ENCODE peak calls at places on chromosomes 12 and 14, in ten cellular contexts. V is colonic mucosa; X is WERI-Rb-1; U is GM23338; O is right lobe of liver; J is aorta; R is breast epithelium; S is A549; H is neural progenitor cell; L is CD4-positive, alpha-beta memory T cell. M is an unnamed sample.

GRCh38 chr12:77402726-77403125 is 337.4 kb upstream of the E2F7 start:
- DNase-seq in V (no peak), X (no peak), U (no peak), O (no peak), J (no peak), R (no peak), S (no peak), H (no peak), L (no peak), M (no peak)

GRCh38 chr12:113914806-113915205 is 51.3 kb downstream of the RBM19 start:
- DNase-seq in V (no peak), X (no peak), U (no peak), O (no peak), J (no peak), R (no peak), S (no peak), H (no peak), L (no peak), M (no peak)

GRCh38 chr14:91425720-91426032 is 8.1 kb upstream of the CCDC88C start:
- DNase-seq in V (no peak), X (no peak), U (no peak), O (no peak), J (no peak), R (no peak), S (no peak), H (no peak), L (no peak), M (no peak)

GRCh38 chr14:62015945-62016344 is 253.7 kb downstream of the SNAPC1 start:
- DNase-seq in V (no peak), X (no peak), U (no peak), O (no peak), J (no peak), R (no peak), S (no peak), H (no peak), L (no peak), M (no peak)

GRCh38 chr12:75766263-75767160 is 255.1 kb upstream of the KRR1 start:
- DNase-seq in V (no peak), X (no peak), U (peak), O (no peak), J (no peak), R (no peak), S (peak), H (no peak), L (no peak), M (no peak)

GRCh38 chr12:130879212-130879686 is 7.4 kb downstream of the RAN start:
- DNase-seq in V (no peak), X (no peak), U (peak), O (no peak), J (no peak), R (no peak), S (no peak), H (no peak), L (no peak), M (no peak)

GRCh38 chr14:96100171-96101064 is 61.3 kb downstream of the C14orf132 start:
- DNase-seq in V (peak), X (peak), U (peak), O (peak), J (peak), R (peak), S (peak), H (peak), L (peak), M (peak)

GRCh38 chr14:61839452-61839851 is 77.2 kb downstream of the SNAPC1 start:
- DNase-seq in V (no peak), X (no peak), U (no peak), O (no peak), J (no peak), R (no peak), S (no peak), H (no peak), L (no peak), M (no peak)

GRCh38 chr14:64766430-64767151 is 62.4 kb downstream of the PLEKHG3 start:
- DNase-seq in V (no peak), X (no peak), U (peak), O (peak), J (peak), R (no peak), S (no peak), H (peak), L (no peak), M (no peak)

GRCh38 chr12:6038160-6038559 is 86.3 kb downstream of the VWF start:
- DNase-seq in V (peak), X (peak), U (peak), O (no peak), J (peak), R (no peak), S (peak), H (peak), L (peak), M (no peak)

GRCh38 chr14:96662116-96662901 is 134.9 kb upstream of the VRK1 start:
- DNase-seq in V (no peak), X (no peak), U (no peak), O (no peak), J (no peak), R (no peak), S (no peak), H (no peak), L (no peak), M (peak)

GRCh38 chr14:33590891-33591630 is 359.8 kb downstream of the EGLN3 start:
- DNase-seq in V (no peak), X (no peak), U (no peak), O (no peak), J (no peak), R (no peak), S (no peak), H (no peak), L (no peak), M (no peak)

GRCh38 chr14:93691042-93691780 is 97.1 kb downstream of the PRIMA1 start:
- DNase-seq in V (no peak), X (no peak), U (peak), O (no peak), J (no peak), R (no peak), S (no peak), H (no peak), L (no peak), M (no peak)

GRCh38 chr12:18468521-18469075 is 207.3 kb downstream of the PIK3C2G start:
- DNase-seq in V (no peak), X (no peak), U (no peak), O (no peak), J (no peak), R (no peak), S (no peak), H (no peak), L (no peak), M (no peak)

GRCh38 chr14:35287481-35288013 is 4.6 kb upstream of the PSMA6 start:
- DNase-seq in V (no peak), X (no peak), U (no peak), O (peak), J (no peak), R (no peak), S (no peak), H (no peak), L (no peak), M (no peak)

GRCh38 chr12:116547955-116548471 is 11.2 kb upstream of the MAP1LC3B2 start:
- DNase-seq in V (no peak), X (peak), U (peak), O (no peak), J (no peak), R (no peak), S (no peak), H (no peak), L (no peak), M (no peak)

GRCh38 chr12:129119537-129119936 is 266.3 kb downstream of the GLT1D1 start:
- DNase-seq in V (no peak), X (no peak), U (peak), O (no peak), J (no peak), R (no peak), S (no peak), H (peak), L (no peak), M (no peak)

GRCh38 chr12:66268562-66268961 is 33.7 kb upstream of the HELB start:
- DNase-seq in V (no peak), X (no peak), U (no peak), O (no peak), J (no peak), R (no peak), S (no peak), H (no peak), L (no peak), M (no peak)
- H3K4me3 ChIP-seq in V (no peak), X (no peak), U (no peak), O (no peak), J (no peak), R (no peak), S (no peak), H (no peak), L (no peak), M (no peak)

GRCh38 chr12:131911851-131912525 is 17.1 kb upstream of the PUS1 start:
- DNase-seq in V (no peak), X (no peak), U (no peak), O (peak), J (no peak), R (no peak), S (no peak), H (no peak), L (no peak), M (no peak)
- H3K4me3 ChIP-seq in V (no peak), X (no peak), U (no peak), O (no peak), J (no peak), R (no peak), S (no peak), H (no peak), L (no peak), M (no peak)

DNA sequence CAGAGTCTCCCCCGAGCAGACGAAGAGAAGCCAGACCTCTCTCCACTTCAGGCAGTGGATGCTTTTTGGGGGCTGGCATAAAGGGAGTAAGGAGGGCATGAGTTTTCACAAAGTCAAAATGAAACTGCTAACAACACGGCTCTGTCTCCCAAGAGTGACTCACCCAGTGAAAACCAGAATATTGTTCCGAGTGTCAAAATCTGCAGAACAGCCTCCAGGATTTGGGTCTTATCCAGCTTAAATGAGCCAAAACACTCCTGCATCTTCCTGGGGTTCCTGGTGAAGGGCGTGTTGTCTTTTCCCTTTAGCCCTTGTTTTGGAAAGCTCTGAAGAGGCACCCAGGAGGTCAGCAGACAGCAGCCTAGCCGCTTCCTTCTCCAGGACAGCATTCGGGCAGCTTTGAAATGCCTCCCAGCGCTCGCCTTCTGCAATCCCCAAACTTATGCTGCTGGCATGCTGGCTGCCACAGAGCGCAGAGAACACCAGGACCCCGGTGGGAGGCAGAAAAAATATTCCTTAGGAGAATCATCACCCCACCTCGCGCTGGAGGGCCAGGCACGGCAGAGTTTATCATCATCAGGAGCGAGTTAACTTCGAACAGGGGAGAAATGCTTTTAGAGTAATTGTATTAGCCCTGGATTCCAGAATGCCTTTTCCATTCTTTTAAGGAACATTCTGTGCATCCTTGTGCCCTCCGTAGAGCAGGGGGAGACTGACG is 117.7 kb upstream of the NCOR2 start:
- DNase-seq in V (no peak), X (no peak), U (no peak), O (no peak), J (no peak), R (no peak), S (peak), H (no peak), L (no peak), M (no peak)
- H3K4me3 ChIP-seq in V (no peak), X (no peak), U (no peak), O (no peak), J (no peak), R (no peak), S (no peak), H (no peak), L (no peak), M (peak)

DNA sequence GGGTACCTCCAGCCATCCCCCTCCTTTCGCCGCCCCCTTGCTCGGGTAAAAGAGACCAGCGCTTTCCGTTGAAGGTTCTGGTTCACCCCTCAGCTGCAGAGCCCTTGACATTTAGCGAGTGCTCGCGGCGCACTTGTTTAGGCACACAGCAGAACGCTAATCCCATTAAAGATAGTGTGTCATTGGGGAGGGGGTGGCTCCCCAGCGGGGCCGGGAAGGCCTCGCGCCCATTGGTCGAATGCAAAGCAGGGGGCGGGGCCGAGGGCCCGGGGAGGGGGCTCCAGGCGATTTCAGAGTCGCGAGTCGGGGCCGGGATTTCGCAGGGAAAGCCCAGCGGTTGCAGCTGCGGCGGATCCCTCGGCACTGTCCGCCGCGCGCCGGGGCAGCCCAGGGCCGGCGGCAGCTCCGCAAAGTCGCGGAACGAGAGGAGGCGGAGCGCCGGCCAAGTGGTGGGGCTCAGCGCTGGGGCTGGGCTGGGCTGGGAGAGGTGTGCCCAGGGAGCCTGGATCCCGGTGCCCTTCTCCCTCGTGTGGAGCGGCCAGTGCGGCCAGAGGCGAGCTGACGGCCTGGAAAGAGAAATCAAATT is 122.9 kb downstream of the TSPAN9 start:
- DNase-seq in V (peak), X (peak), U (peak), O (no peak), J (peak), R (no peak), S (peak), H (peak), L (no peak), M (no peak)
- H3K4me3 ChIP-seq in V (peak), X (peak), U (peak), O (peak), J (peak), R (peak), S (peak), H (peak), L (no peak), M (peak)

DNA sequence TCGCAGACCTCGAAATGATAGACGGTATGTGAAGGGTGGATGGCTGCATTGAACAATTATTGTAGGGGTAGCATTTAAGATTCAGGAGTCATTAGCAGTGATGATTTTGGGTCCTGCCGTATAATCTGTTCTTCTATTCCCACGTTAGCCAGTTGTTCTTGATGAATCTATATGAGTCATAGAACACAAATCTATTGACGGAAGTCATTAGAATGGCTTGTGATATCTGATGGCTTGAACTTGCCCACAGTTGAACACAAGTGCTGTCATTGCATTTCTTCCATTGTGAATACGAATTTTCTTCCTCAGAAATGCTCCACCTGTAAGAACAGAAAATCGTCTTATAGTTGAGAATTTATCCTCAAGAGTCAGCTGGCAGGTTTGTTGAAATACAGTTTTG is 1.9 kb downstream of the SRSF5 start:
- DNase-seq in V (no peak), X (no peak), U (no peak), O (no peak), J (no peak), R (no peak), S (no peak), H (no peak), L (no peak), M (no peak)
- H3K4me3 ChIP-seq in V (peak), X (no peak), U (peak), O (peak), J (peak), R (peak), S (peak), H (peak), L (peak), M (peak)

GRCh38 chr12:989051-989450 is 2.0 kb upstream of the ERC1 start:
- DNase-seq in V (no peak), X (no peak), U (no peak), O (no peak), J (no peak), R (no peak), S (no peak), H (no peak), L (no peak), M (no peak)
- H3K4me3 ChIP-seq in V (no peak), X (peak), U (no peak), O (no peak), J (no peak), R (no peak), S (peak), H (peak), L (no peak), M (peak)

DNA sequence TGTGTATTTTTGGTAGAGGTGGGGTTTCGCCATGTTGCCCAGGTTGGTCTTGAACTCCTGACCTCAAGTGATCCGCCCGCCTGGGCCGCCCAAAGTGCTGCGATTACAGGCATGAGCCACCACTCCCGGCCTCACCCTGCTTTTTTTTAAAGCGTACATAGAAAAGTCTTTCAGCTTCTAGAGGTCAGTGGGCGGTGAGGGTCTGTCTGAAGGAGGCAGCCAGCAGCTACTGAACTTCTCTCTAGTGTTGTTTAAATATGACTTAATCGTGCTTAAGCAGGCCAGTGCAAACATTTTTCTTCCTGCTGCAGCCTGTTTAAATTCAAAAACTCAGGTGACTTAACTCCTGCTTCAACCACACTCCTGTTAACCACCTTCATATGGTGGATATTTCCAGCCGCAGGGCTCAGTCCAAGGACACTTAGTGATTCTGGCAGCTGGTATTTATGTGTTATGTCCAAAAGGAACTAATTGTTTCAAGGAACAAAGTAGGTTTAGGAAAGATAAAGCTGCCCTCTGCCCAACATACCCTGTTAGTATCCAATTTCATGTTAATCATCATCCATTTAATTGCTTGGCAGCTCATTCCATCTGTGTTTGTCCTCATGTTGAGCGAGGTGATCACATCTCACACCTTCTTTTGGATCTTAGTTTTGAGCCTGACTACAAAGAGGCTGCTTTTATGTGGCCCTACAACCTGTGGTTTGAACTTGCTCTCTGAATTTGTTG is 2.0 kb downstream of the PRKAB1 start:
- DNase-seq in V (peak), X (no peak), U (no peak), O (no peak), J (no peak), R (no peak), S (no peak), H (no peak), L (no peak), M (no peak)
- H3K4me3 ChIP-seq in V (peak), X (no peak), U (no peak), O (no peak), J (no peak), R (no peak), S (no peak), H (no peak), L (no peak), M (no peak)

GRCh38 chr12:42426733-42427132 is 100.8 kb downstream of the PPHLN1 start:
- DNase-seq in V (no peak), X (no peak), U (peak), O (no peak), J (no peak), R (no peak), S (peak), H (peak), L (no peak), M (no peak)
- H3K4me3 ChIP-seq in V (no peak), X (no peak), U (no peak), O (no peak), J (no peak), R (no peak), S (no peak), H (no peak), L (no peak), M (no peak)

GRCh38 chr12:80858356-80858755 is 79.4 kb downstream of the LIN7A start:
- DNase-seq in V (no peak), X (no peak), U (no peak), O (no peak), J (no peak), R (no peak), S (no peak), H (no peak), L (no peak), M (no peak)
- H3K4me3 ChIP-seq in V (no peak), X (no peak), U (no peak), O (no peak), J (no peak), R (no peak), S (no peak), H (no peak), L (no peak), M (no peak)

M was measured in esophagus muscularis mucosa.